ENCODE peak calls at places on chromosomes 12 and 14, in seven cellular contexts. N, S, J, X, U, O and K are unnamed samples.

GRCh38 chr12:39061576-39061975 is 156.2 kb upstream of the CPNE8 start:
- DNase-seq in N (no peak), J (no peak), U (no peak), X (no peak), O (no peak), S (no peak), K (no peak)

GRCh38 chr14:60720962-60721330 is 3.2 kb downstream of the SIX4 start:
- DNase-seq in X (no peak), S (no peak), O (no peak), U (no peak), J (no peak), N (no peak), K (no peak)

GRCh38 chr14:104892517-104893434 is 27.7 kb downstream of the CEP170B start:
- DNase-seq in U (no peak), N (no peak), O (no peak), S (no peak), X (no peak), J (no peak), K (no peak)

GRCh38 chr12:90274407-90274806 is 565.8 kb upstream of the ATP2B1 start:
- DNase-seq in S (no peak), U (no peak), O (no peak), N (no peak), J (no peak), X (no peak), K (no peak)

GRCh38 chr12:938810-939209 is 10.7 kb downstream of the RAD52 start:
- DNase-seq in O (no peak), J (no peak), N (no peak), X (no peak), U (no peak), S (no peak), K (no peak)

GRCh38 chr12:132619301-132620112 is 931 bp downstream of the P2RX2 start:
- DNase-seq in S (no peak), O (no peak), U (no peak), X (no peak), J (no peak), N (no peak), K (no peak)

GRCh38 chr12:6766651-6767300 is 613 bp downstream of the PTMS start:
- DNase-seq in N (peak), U (peak), S (peak), O (peak), X (peak), J (peak), K (peak)

GRCh38 chr14:99757331-99758070 is 35.7 kb upstream of the EML1 start:
- DNase-seq in N (no peak), U (peak), S (peak), O (peak), J (no peak), X (no peak), K (peak)

GRCh38 chr12:124392991-124393790 is 98.3 kb downstream of the RFLNA start:
- DNase-seq in U (peak), X (no peak), S (no peak), N (no peak), O (no peak), J (no peak), K (peak)

GRCh38 chr12:118420673-118421072 is 44.3 kb downstream of the SUDS3 start:
- DNase-seq in S (no peak), J (no peak), O (no peak), N (no peak), U (no peak), X (no peak), K (no peak)

GRCh38 chr12:105977256-105978051 is 161.3 kb downstream of the NUAK1 start:
- DNase-seq in J (no peak), O (no peak), S (peak), N (no peak), U (peak), X (no peak), K (no peak)

GRCh38 chr12:29609431-29610215 is 112.1 kb upstream of the OVCH1 start:
- DNase-seq in S (no peak), J (no peak), X (no peak), O (no peak), N (no peak), U (no peak), K (no peak)

GRCh38 chr12:68807576-68808387 is at the start of gene MDM2:
- DNase-seq in J (peak), O (peak), X (peak), U (peak), S (peak), N (peak), K (peak)